ENCODE peak calls at places on chromosomes 7 and 10, in six cellular contexts. One of them, this sample, is unnamed.

GRCh38 chr7:32479574-32480200 is 10.5 kb downstream of the LSM5 start:
- DNase-seq in IMR-90: peak
- DNase-seq in H9: no peak
- DNase-seq in neuronal stem cell: no peak
- DNase-seq in mesenchymal stem cell: peak
- DNase-seq in H1: no peak
- DNase-seq in this sample: peak

GRCh38 chr10:15313844-15314243 is 57.2 kb downstream of the FAM171A1 start:
- DNase-seq in mesenchymal stem cell: peak
- DNase-seq in IMR-90: no peak
- DNase-seq in neuronal stem cell: no peak
- DNase-seq in H1: no peak
- DNase-seq in H9: no peak
- DNase-seq in this sample: peak

GRCh38 chr7:150357277-150357676 is 11.3 kb upstream of the REPIN1 start:
- DNase-seq in H1: no peak
- DNase-seq in IMR-90: no peak
- DNase-seq in mesenchymal stem cell: peak
- DNase-seq in H9: no peak
- DNase-seq in neuronal stem cell: no peak
- DNase-seq in this sample: no peak

GRCh38 chr10:16509996-16510395 is 11.7 kb downstream of the C1QL3 start:
- DNase-seq in mesenchymal stem cell: peak
- DNase-seq in IMR-90: peak
- DNase-seq in neuronal stem cell: no peak
- DNase-seq in H9: no peak
- DNase-seq in H1: no peak
- DNase-seq in this sample: no peak

GRCh38 chr7:5620459-5620881 is 161.0 kb downstream of the RNF216 start:
- DNase-seq in neuronal stem cell: no peak
- DNase-seq in mesenchymal stem cell: no peak
- DNase-seq in H9: no peak
- DNase-seq in IMR-90: no peak
- DNase-seq in H1: no peak
- DNase-seq in this sample: no peak

GRCh38 chr7:2012981-2013380 is 219.8 kb downstream of the MAD1L1 start:
- DNase-seq in mesenchymal stem cell: no peak
- DNase-seq in H9: no peak
- DNase-seq in neuronal stem cell: no peak
- DNase-seq in H1: no peak
- DNase-seq in IMR-90: peak
- DNase-seq in this sample: no peak

GRCh38 chr7:26863504-26864308 is 684 bp downstream of the SKAP2 start:
- DNase-seq in mesenchymal stem cell: peak
- DNase-seq in IMR-90: peak
- DNase-seq in H1: no peak
- DNase-seq in H9: no peak
- DNase-seq in neuronal stem cell: no peak
- DNase-seq in this sample: no peak

GRCh38 chr7:4103352-4104091 is 578.6 kb upstream of the FOXK1 start:
- DNase-seq in IMR-90: peak
- DNase-seq in H9: peak
- DNase-seq in neuronal stem cell: no peak
- DNase-seq in mesenchymal stem cell: peak
- DNase-seq in H1: no peak
- DNase-seq in this sample: peak

GRCh38 chr10:104242545-104242944 is 10.4 kb upstream of the CFAP43 start:
- DNase-seq in H1: no peak
- DNase-seq in IMR-90: no peak
- DNase-seq in neuronal stem cell: no peak
- DNase-seq in mesenchymal stem cell: no peak
- DNase-seq in H9: no peak
- DNase-seq in this sample: no peak

GRCh38 chr7:103551006-103551405 is 105.0 kb upstream of the SLC26A5 start:
- DNase-seq in IMR-90: peak
- DNase-seq in H9: no peak
- DNase-seq in H1: no peak
- DNase-seq in mesenchymal stem cell: no peak
- DNase-seq in neuronal stem cell: no peak
- DNase-seq in this sample: no peak

GRCh38 chr7:49995681-49996080 is 97.4 kb downstream of the ZPBP start:
- DNase-seq in H1: no peak
- DNase-seq in IMR-90: no peak
- DNase-seq in H9: no peak
- DNase-seq in neuronal stem cell: no peak
- DNase-seq in mesenchymal stem cell: no peak
- DNase-seq in this sample: no peak

DNA sequence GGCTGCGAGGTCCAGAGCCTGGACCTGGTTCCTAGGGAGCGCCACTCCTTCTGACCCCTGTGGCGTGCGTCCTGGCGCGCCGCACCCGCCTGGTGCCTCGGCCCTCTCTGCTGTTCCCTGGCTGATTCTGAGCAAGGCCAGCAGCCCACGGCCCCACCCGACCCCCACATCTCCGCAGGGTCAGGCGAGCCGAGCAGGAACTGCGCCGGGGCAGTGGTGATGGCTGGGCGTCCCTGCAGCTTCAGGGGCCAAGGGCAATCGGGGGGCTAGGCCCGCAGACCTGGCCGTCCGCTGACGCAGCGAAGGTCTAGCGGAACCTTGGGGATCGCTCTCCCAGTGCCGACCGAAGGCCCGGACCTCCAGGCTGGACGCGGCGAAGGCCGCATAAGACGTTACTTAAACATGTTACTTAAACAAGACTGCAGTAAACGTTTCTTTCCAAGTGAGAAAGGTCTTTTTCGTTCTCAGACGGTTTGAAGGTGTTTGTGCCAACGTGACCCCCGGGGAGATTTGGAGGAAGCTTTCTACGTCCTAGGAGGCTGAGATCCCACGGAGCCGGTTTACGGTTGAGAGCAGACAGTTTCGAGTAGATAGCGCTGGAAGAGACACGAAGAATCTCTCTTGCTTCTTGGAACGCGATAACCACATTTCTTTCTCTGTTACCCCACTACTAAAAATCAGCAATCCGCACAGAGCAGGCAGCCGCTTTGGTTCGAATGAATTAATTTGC is 5.1 kb upstream of the NKX2-3 start:
- DNase-seq in mesenchymal stem cell: peak
- DNase-seq in H1: no peak
- DNase-seq in neuronal stem cell: no peak
- DNase-seq in IMR-90: no peak
- DNase-seq in H9: peak
- DNase-seq in this sample: peak
- H3K18ac ChIP-seq in mesenchymal stem cell: peak
- H3K18ac ChIP-seq in H1: peak
- H3K18ac ChIP-seq in neuronal stem cell: peak
- H3K18ac ChIP-seq in IMR-90: no peak
- H3K18ac ChIP-seq in H9: no peak
- H3K18ac ChIP-seq in this sample: no peak

GRCh38 chr10:20877986-20878979 is 18.8 kb downstream of the NEBL start:
- DNase-seq in H9: no peak
- DNase-seq in neuronal stem cell: no peak
- DNase-seq in mesenchymal stem cell: peak
- DNase-seq in IMR-90: no peak
- DNase-seq in H1: no peak
- DNase-seq in this sample: no peak
- H2BK15ac ChIP-seq in H9: no peak
- H2BK15ac ChIP-seq in neuronal stem cell: no peak
- H2BK15ac ChIP-seq in mesenchymal stem cell: no peak
- H2BK15ac ChIP-seq in IMR-90: no peak
- H2BK15ac ChIP-seq in H1: no peak
- H2BK15ac ChIP-seq in this sample: no peak

DNA sequence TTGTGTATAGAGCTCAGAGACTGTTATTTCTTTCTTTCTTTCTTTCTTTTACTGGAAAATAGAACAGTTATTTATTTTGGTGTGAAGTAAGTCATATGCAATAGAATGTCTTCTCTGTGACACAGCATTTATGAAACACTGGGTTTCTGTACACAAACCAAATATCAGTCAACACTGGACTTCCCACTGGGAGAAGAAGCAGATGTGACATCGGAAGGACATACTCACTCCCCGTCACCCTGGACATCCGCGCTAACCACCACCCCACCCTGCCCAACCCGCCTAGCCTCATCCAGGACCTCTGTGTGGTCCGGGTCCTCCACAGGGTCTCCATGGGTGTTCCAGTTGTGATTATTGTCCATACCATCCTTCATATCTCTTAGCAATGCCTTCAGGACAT is 22.0 kb downstream of the SUN3 start:
- DNase-seq in H1: no peak
- DNase-seq in IMR-90: peak
- DNase-seq in mesenchymal stem cell: no peak
- DNase-seq in neuronal stem cell: no peak
- DNase-seq in H9: no peak
- DNase-seq in this sample: no peak
- H3K4me2 ChIP-seq in H1: no peak
- H3K4me2 ChIP-seq in IMR-90: peak
- H3K4me2 ChIP-seq in mesenchymal stem cell: no peak
- H3K4me2 ChIP-seq in neuronal stem cell: no peak
- H3K4me2 ChIP-seq in H9: no peak
- H3K4me2 ChIP-seq in this sample: no peak

GRCh38 chr7:102044984-102045673 is 227.7 kb downstream of the CUX1 start:
- DNase-seq in neuronal stem cell: no peak
- DNase-seq in mesenchymal stem cell: no peak
- DNase-seq in IMR-90: peak
- DNase-seq in H1: no peak
- DNase-seq in H9: no peak
- DNase-seq in this sample: no peak

GRCh38 chr7:102046373-102047117 is 229.1 kb downstream of the CUX1 start:
- DNase-seq in neuronal stem cell: no peak
- DNase-seq in H9: no peak
- DNase-seq in H1: no peak
- DNase-seq in IMR-90: peak
- DNase-seq in mesenchymal stem cell: no peak
- DNase-seq in this sample: no peak

GRCh38 chr7:102045681-102046372 is 228.4 kb downstream of the CUX1 start:
- DNase-seq in H1: no peak
- DNase-seq in mesenchymal stem cell: no peak
- DNase-seq in IMR-90: no peak
- DNase-seq in neuronal stem cell: no peak
- DNase-seq in H9: no peak
- DNase-seq in this sample: no peak

GRCh38 chr7:102042016-102042656 is 224.7 kb downstream of the CUX1 start:
- DNase-seq in H1: no peak
- DNase-seq in IMR-90: peak
- DNase-seq in neuronal stem cell: no peak
- DNase-seq in mesenchymal stem cell: peak
- DNase-seq in H9: no peak
- DNase-seq in this sample: no peak

DNA sequence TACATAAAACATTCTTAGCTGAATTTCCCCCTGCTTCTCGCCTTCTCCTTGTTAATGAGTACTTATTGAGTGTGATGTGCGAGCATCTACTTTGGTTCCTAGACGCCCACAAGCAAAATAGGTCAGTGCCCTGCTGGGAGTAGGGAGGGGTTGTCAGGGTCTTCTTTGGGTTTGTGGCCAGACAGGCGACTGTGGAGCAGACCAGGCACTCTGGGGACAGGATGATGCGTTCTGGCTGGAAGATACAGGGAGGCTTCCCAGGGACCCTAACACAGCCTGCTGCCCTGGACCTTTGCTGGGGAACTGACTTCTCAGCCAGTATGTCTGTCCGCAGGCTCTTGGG is 227.2 kb downstream of the CUX1 start:
- DNase-seq in mesenchymal stem cell: no peak
- DNase-seq in neuronal stem cell: no peak
- DNase-seq in H1: no peak
- DNase-seq in IMR-90: no peak
- DNase-seq in H9: no peak
- DNase-seq in this sample: no peak
- H3K18ac ChIP-seq in mesenchymal stem cell: no peak
- H3K18ac ChIP-seq in neuronal stem cell: no peak
- H3K18ac ChIP-seq in H1: no peak
- H3K18ac ChIP-seq in IMR-90: peak
- H3K18ac ChIP-seq in H9: no peak
- H3K18ac ChIP-seq in this sample: no peak

This sample was measured in mesendoderm.